ENCODE peak calls at places on chromosome 12, in ten cellular contexts. One of them, this sample, is unnamed.

GRCh38 chr12:33439587-33440011 is at the start of gene SYT10:
- DNase-seq in GM12865: no peak
- DNase-seq in BJ: no peak
- DNase-seq in choroid plexus epithelial cell: no peak
- DNase-seq in breast epithelium: no peak
- DNase-seq in lung: no peak
- DNase-seq in RWPE1: peak
- DNase-seq in upper lobe of right lung: peak
- DNase-seq in left lung: no peak
- DNase-seq in GM20000: peak
- DNase-seq in this sample: peak

GRCh38 chr12:27868165-27868564 is 88.1 kb upstream of the MANSC4 start:
- DNase-seq in GM20000: no peak
- DNase-seq in choroid plexus epithelial cell: peak
- DNase-seq in BJ: peak
- DNase-seq in RWPE1: no peak
- DNase-seq in breast epithelium: no peak
- DNase-seq in upper lobe of right lung: no peak
- DNase-seq in GM12865: no peak
- DNase-seq in left lung: no peak
- DNase-seq in lung: no peak
- DNase-seq in this sample: no peak

GRCh38 chr12:3304436-3305135 is 186.4 kb upstream of the PRMT8 start:
- DNase-seq in RWPE1: peak
- DNase-seq in choroid plexus epithelial cell: peak
- DNase-seq in breast epithelium: peak
- DNase-seq in GM12865: no peak
- DNase-seq in GM20000: no peak
- DNase-seq in upper lobe of right lung: no peak
- DNase-seq in BJ: peak
- DNase-seq in lung: no peak
- DNase-seq in left lung: no peak
- DNase-seq in this sample: no peak

GRCh38 chr12:64821116-64821630 is 3.3 kb upstream of the TBC1D30 start:
- DNase-seq in left lung: no peak
- DNase-seq in GM20000: no peak
- DNase-seq in upper lobe of right lung: no peak
- DNase-seq in lung: no peak
- DNase-seq in RWPE1: no peak
- DNase-seq in choroid plexus epithelial cell: no peak
- DNase-seq in GM12865: no peak
- DNase-seq in breast epithelium: no peak
- DNase-seq in BJ: no peak
- DNase-seq in this sample: no peak

GRCh38 chr12:48815281-48816110 is 2.8 kb upstream of the CACNB3 start:
- DNase-seq in left lung: peak
- DNase-seq in GM12865: peak
- DNase-seq in RWPE1: peak
- DNase-seq in choroid plexus epithelial cell: peak
- DNase-seq in BJ: peak
- DNase-seq in GM20000: peak
- DNase-seq in lung: peak
- DNase-seq in breast epithelium: peak
- DNase-seq in upper lobe of right lung: peak
- DNase-seq in this sample: peak

GRCh38 chr12:119409043-119409442 is 74.5 kb downstream of the CCDC60 start:
- DNase-seq in GM12865: no peak
- DNase-seq in BJ: no peak
- DNase-seq in lung: no peak
- DNase-seq in left lung: no peak
- DNase-seq in choroid plexus epithelial cell: no peak
- DNase-seq in RWPE1: no peak
- DNase-seq in breast epithelium: no peak
- DNase-seq in upper lobe of right lung: no peak
- DNase-seq in GM20000: no peak
- DNase-seq in this sample: no peak

GRCh38 chr12:115407036-115407435 is 723.1 kb upstream of the TBX3 start:
- DNase-seq in choroid plexus epithelial cell: no peak
- DNase-seq in left lung: no peak
- DNase-seq in BJ: no peak
- DNase-seq in RWPE1: no peak
- DNase-seq in GM20000: no peak
- DNase-seq in breast epithelium: no peak
- DNase-seq in GM12865: no peak
- DNase-seq in lung: no peak
- DNase-seq in upper lobe of right lung: no peak
- DNase-seq in this sample: no peak

GRCh38 chr12:645563-646071 is 17.6 kb downstream of the NINJ2 start:
- DNase-seq in RWPE1: no peak
- DNase-seq in left lung: no peak
- DNase-seq in lung: no peak
- DNase-seq in choroid plexus epithelial cell: peak
- DNase-seq in BJ: no peak
- DNase-seq in upper lobe of right lung: no peak
- DNase-seq in GM20000: no peak
- DNase-seq in GM12865: no peak
- DNase-seq in breast epithelium: no peak
- DNase-seq in this sample: no peak

GRCh38 chr12:30794591-30795409 is 40.0 kb upstream of the CAPRIN2 start:
- DNase-seq in GM12865: no peak
- DNase-seq in breast epithelium: no peak
- DNase-seq in upper lobe of right lung: no peak
- DNase-seq in lung: no peak
- DNase-seq in left lung: no peak
- DNase-seq in BJ: peak
- DNase-seq in RWPE1: peak
- DNase-seq in choroid plexus epithelial cell: peak
- DNase-seq in GM20000: no peak
- DNase-seq in this sample: no peak

GRCh38 chr12:132103542-132104308 is 40.4 kb downstream of the DDX51 start:
- DNase-seq in GM12865: no peak
- DNase-seq in left lung: no peak
- DNase-seq in RWPE1: no peak
- DNase-seq in choroid plexus epithelial cell: no peak
- DNase-seq in GM20000: no peak
- DNase-seq in breast epithelium: no peak
- DNase-seq in lung: no peak
- DNase-seq in upper lobe of right lung: no peak
- DNase-seq in BJ: no peak
- DNase-seq in this sample: no peak

GRCh38 chr12:86137936-86138335 is 118.3 kb downstream of the MGAT4C start:
- DNase-seq in lung: no peak
- DNase-seq in RWPE1: peak
- DNase-seq in choroid plexus epithelial cell: peak
- DNase-seq in left lung: no peak
- DNase-seq in GM12865: no peak
- DNase-seq in upper lobe of right lung: no peak
- DNase-seq in breast epithelium: no peak
- DNase-seq in GM20000: no peak
- DNase-seq in BJ: peak
- DNase-seq in this sample: no peak

GRCh38 chr12:49340095-49340870 is 3.3 kb upstream of the C1QL4 start:
- DNase-seq in GM12865: no peak
- DNase-seq in left lung: no peak
- DNase-seq in breast epithelium: no peak
- DNase-seq in upper lobe of right lung: peak
- DNase-seq in RWPE1: no peak
- DNase-seq in choroid plexus epithelial cell: no peak
- DNase-seq in BJ: no peak
- DNase-seq in GM20000: no peak
- DNase-seq in lung: no peak
- DNase-seq in this sample: no peak

GRCh38 chr12:68031174-68031573 is 41.9 kb downstream of the IFNG-AS1 start:
- DNase-seq in lung: no peak
- DNase-seq in choroid plexus epithelial cell: no peak
- DNase-seq in RWPE1: no peak
- DNase-seq in GM20000: no peak
- DNase-seq in upper lobe of right lung: no peak
- DNase-seq in BJ: no peak
- DNase-seq in GM12865: no peak
- DNase-seq in breast epithelium: no peak
- DNase-seq in left lung: no peak
- DNase-seq in this sample: no peak

GRCh38 chr12:124952295-124952694 is 36.6 kb downstream of the DHX37 start:
- DNase-seq in choroid plexus epithelial cell: no peak
- DNase-seq in lung: no peak
- DNase-seq in left lung: no peak
- DNase-seq in BJ: no peak
- DNase-seq in upper lobe of right lung: no peak
- DNase-seq in GM20000: no peak
- DNase-seq in breast epithelium: no peak
- DNase-seq in GM12865: no peak
- DNase-seq in RWPE1: no peak
- DNase-seq in this sample: no peak
- TF ChIP-seq CTCF in choroid plexus epithelial cell: no peak
- TF ChIP-seq CTCF in lung: no peak
- TF ChIP-seq CTCF in left lung: no peak
- TF ChIP-seq CTCF in BJ: no peak
- TF ChIP-seq CTCF in upper lobe of right lung: no peak
- TF ChIP-seq CTCF in GM20000: no peak
- TF ChIP-seq CTCF in breast epithelium: no peak
- TF ChIP-seq CTCF in GM12865: no peak
- TF ChIP-seq CTCF in RWPE1: no peak
- TF ChIP-seq CTCF in this sample: no peak

DNA sequence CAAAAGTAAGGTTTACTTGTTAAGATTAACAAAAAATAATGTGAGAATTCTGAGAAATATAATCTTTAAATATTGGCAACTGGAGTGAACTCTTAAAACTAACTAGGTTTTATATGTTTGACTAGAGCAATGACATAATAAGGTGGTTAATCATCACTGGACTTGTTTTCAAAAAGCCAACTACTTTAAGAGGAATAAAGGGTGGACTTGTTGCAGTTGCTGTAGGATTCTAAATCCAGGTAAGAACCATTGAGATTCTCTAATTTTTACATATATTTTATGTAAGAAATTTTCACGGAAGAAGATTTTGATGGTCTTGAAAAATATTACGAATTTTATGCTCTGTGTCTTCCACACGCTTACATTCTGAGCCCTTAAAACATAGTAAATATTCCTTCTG is at the start of gene SLCO1B1:
- DNase-seq in left lung: no peak
- DNase-seq in breast epithelium: no peak
- DNase-seq in GM12865: no peak
- DNase-seq in choroid plexus epithelial cell: no peak
- DNase-seq in BJ: no peak
- DNase-seq in lung: no peak
- DNase-seq in GM20000: no peak
- DNase-seq in RWPE1: no peak
- DNase-seq in upper lobe of right lung: no peak
- DNase-seq in this sample: no peak
- TF ChIP-seq CTCF in left lung: no peak
- TF ChIP-seq CTCF in breast epithelium: no peak
- TF ChIP-seq CTCF in GM12865: no peak
- TF ChIP-seq CTCF in choroid plexus epithelial cell: no peak
- TF ChIP-seq CTCF in BJ: no peak
- TF ChIP-seq CTCF in lung: no peak
- TF ChIP-seq CTCF in GM20000: no peak
- TF ChIP-seq CTCF in RWPE1: no peak
- TF ChIP-seq CTCF in upper lobe of right lung: no peak
- TF ChIP-seq CTCF in this sample: no peak

GRCh38 chr12:12725086-12725955 is 8.2 kb downstream of the CDKN1B start:
- DNase-seq in lung: peak
- DNase-seq in GM12865: peak
- DNase-seq in breast epithelium: peak
- DNase-seq in BJ: peak
- DNase-seq in left lung: peak
- DNase-seq in upper lobe of right lung: peak
- DNase-seq in RWPE1: peak
- DNase-seq in choroid plexus epithelial cell: peak
- DNase-seq in GM20000: peak
- DNase-seq in this sample: peak
- TF ChIP-seq CTCF in lung: no peak
- TF ChIP-seq CTCF in GM12865: no peak
- TF ChIP-seq CTCF in breast epithelium: no peak
- TF ChIP-seq CTCF in BJ: no peak
- TF ChIP-seq CTCF in left lung: no peak
- TF ChIP-seq CTCF in upper lobe of right lung: peak
- TF ChIP-seq CTCF in RWPE1: no peak
- TF ChIP-seq CTCF in choroid plexus epithelial cell: no peak
- TF ChIP-seq CTCF in GM20000: no peak
- TF ChIP-seq CTCF in this sample: no peak

GRCh38 chr12:124434951-124435805 is 132.2 kb downstream of the NCOR2 start:
- DNase-seq in choroid plexus epithelial cell: no peak
- DNase-seq in left lung: no peak
- DNase-seq in GM12865: no peak
- DNase-seq in RWPE1: no peak
- DNase-seq in GM20000: no peak
- DNase-seq in breast epithelium: no peak
- DNase-seq in upper lobe of right lung: no peak
- DNase-seq in BJ: no peak
- DNase-seq in lung: no peak
- DNase-seq in this sample: no peak

GRCh38 chr12:124434364-124434763 is 133.0 kb downstream of the NCOR2 start:
- DNase-seq in BJ: no peak
- DNase-seq in lung: no peak
- DNase-seq in choroid plexus epithelial cell: no peak
- DNase-seq in GM20000: no peak
- DNase-seq in breast epithelium: no peak
- DNase-seq in left lung: no peak
- DNase-seq in GM12865: no peak
- DNase-seq in RWPE1: no peak
- DNase-seq in upper lobe of right lung: no peak
- DNase-seq in this sample: no peak

GRCh38 chr12:124432376-124432775 is 135.0 kb downstream of the NCOR2 start:
- DNase-seq in GM20000: no peak
- DNase-seq in lung: no peak
- DNase-seq in left lung: no peak
- DNase-seq in choroid plexus epithelial cell: peak
- DNase-seq in upper lobe of right lung: no peak
- DNase-seq in RWPE1: no peak
- DNase-seq in BJ: no peak
- DNase-seq in GM12865: no peak
- DNase-seq in breast epithelium: no peak
- DNase-seq in this sample: no peak

GRCh38 chr12:124433906-124434305 is 133.5 kb downstream of the NCOR2 start:
- DNase-seq in GM12865: no peak
- DNase-seq in RWPE1: no peak
- DNase-seq in GM20000: no peak
- DNase-seq in BJ: no peak
- DNase-seq in choroid plexus epithelial cell: no peak
- DNase-seq in left lung: no peak
- DNase-seq in lung: no peak
- DNase-seq in upper lobe of right lung: no peak
- DNase-seq in breast epithelium: no peak
- DNase-seq in this sample: no peak

GRCh38 chr12:124433147-124433874 is 134.1 kb downstream of the NCOR2 start:
- DNase-seq in breast epithelium: peak
- DNase-seq in upper lobe of right lung: no peak
- DNase-seq in choroid plexus epithelial cell: no peak
- DNase-seq in GM12865: no peak
- DNase-seq in left lung: no peak
- DNase-seq in lung: no peak
- DNase-seq in GM20000: no peak
- DNase-seq in BJ: no peak
- DNase-seq in RWPE1: no peak
- DNase-seq in this sample: no peak
- TF ChIP-seq CTCF in breast epithelium: no peak
- TF ChIP-seq CTCF in upper lobe of right lung: no peak
- TF ChIP-seq CTCF in choroid plexus epithelial cell: no peak
- TF ChIP-seq CTCF in GM12865: no peak
- TF ChIP-seq CTCF in left lung: no peak
- TF ChIP-seq CTCF in lung: no peak
- TF ChIP-seq CTCF in GM20000: no peak
- TF ChIP-seq CTCF in BJ: no peak
- TF ChIP-seq CTCF in RWPE1: no peak
- TF ChIP-seq CTCF in this sample: no peak